ENCODE peak calls at places on chromosomes 3 and 15, in four cellular contexts. S is HepG2, T is GM12878, K is H1. E is an unnamed sample. For H3K4me1, the result is how much of the 10 kb centered on the place peaks cover.

GRCh38 chr3:114409291-114409690 is 115.5 kb downstream of the TIGIT start:
- DNase-seq in S (no peak), T (no peak), K (no peak), E (no peak)

GRCh38 chr3:127790009-127790533 is 32.2 kb downstream of the MGLL start:
- DNase-seq in S (no peak), T (no peak), K (no peak), E (no peak)

GRCh38 chr3:96843505-96844203 is 29.3 kb downstream of the EPHA6 start:
- DNase-seq in S (no peak), T (no peak), K (no peak), E (no peak)

GRCh38 chr3:186880392-186880791 is 37.9 kb downstream of the ADIPOQ start:
- DNase-seq in S (no peak), T (no peak), K (no peak), E (no peak)

GRCh38 chr15:73371812-73372211 is 3.1 kb upstream of the HCN4 start:
- DNase-seq in S (no peak), T (no peak), K (no peak), E (no peak)

GRCh38 chr15:45157056-45157455 is 27.3 kb downstream of the DUOX1 start:
- DNase-seq in S (no peak), T (no peak), K (no peak), E (no peak)

GRCh38 chr15:99592135-99592845 is 26.5 kb downstream of the MEF2A start:
- DNase-seq in S (no peak), T (no peak), K (no peak), E (no peak)

GRCh38 chr15:89463113-89463512 is 33.3 kb downstream of the RHCG start:
- DNase-seq in S (no peak), T (no peak), K (no peak), E (no peak)

GRCh38 chr15:89486726-89487050 is 9.7 kb downstream of the RHCG start:
- DNase-seq in S (no peak), T (no peak), K (peak), E (no peak)

GRCh38 chr3:21942328-21942727 is 191.3 kb upstream of the ZNF385D start:
- DNase-seq in S (no peak), T (no peak), K (no peak), E (no peak)

GRCh38 chr3:153060346-153060745 is 101.7 kb upstream of the RAP2B start:
- DNase-seq in S (no peak), T (no peak), K (no peak), E (no peak)

GRCh38 chr3:17793542-17794195 is 51.2 kb upstream of the TBC1D5 start:
- DNase-seq in S (no peak), T (no peak), K (no peak), E (no peak)

GRCh38 chr15:81106560-81106959 is 27.5 kb upstream of the CFAP161 start:
- DNase-seq in S (peak), T (peak), K (peak), E (peak)

GRCh38 chr3:121663171-121663847 is 2.6 kb upstream of the HCLS1 start:
- DNase-seq in S (peak), T (no peak), K (no peak), E (no peak)

GRCh38 chr15:70863450-70864218 is 9.7 kb upstream of the LARP6 start:
- DNase-seq in S (peak), T (no peak), K (no peak), E (no peak)

DNA sequence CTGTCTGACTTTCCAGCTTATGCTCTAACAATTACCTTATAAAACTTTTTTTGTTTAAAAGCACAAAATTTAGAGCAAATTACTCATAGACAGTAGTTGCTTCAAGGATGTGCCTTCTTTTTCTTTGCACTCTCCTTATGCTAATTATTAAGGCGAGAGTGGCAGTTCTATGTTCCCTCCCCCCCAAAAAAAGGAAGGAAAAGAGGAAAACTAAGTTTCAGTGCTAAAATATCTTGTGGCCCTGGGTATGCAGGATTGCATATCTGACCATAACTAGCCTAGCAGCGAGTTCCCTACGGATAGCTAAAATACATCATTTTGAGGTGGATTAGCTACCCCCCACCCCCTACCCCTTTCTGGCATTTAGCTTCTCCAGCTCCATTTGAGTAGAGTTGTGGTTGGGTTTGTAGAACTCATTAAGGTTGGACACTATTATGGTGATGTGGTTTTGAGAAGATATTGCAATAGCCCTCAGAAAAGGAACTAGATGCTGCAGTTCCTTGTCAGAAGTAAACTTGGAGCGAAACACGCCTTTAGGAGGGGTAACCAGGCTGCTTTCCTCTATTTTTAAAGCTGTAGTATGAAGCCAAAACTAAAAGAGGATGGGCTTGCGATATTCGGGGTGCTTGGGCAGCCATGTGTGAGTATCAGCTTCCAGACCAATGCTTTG is 174.6 kb downstream of the AKAP13 start:
- DNase-seq in S (no peak), T (no peak), K (no peak), E (no peak)
- H3K4me1 ChIP-seq in S (under half), T (under half), K (under half), E (under half)

GRCh38 chr3:62355703-62356102 is 17.6 kb downstream of the FEZF2 start:
- DNase-seq in S (no peak), T (no peak), K (no peak), E (no peak)
- H3K9ac ChIP-seq in S (no peak), T (no peak), K (no peak), E (no peak)

GRCh38 chr3:161084277-161084676 is 20.9 kb downstream of the B3GALNT1 start:
- DNase-seq in S (no peak), T (no peak), K (no peak), E (no peak)

GRCh38 chr3:161083131-161083530 is 22.0 kb downstream of the B3GALNT1 start:
- DNase-seq in S (no peak), T (no peak), K (no peak), E (no peak)

DNA sequence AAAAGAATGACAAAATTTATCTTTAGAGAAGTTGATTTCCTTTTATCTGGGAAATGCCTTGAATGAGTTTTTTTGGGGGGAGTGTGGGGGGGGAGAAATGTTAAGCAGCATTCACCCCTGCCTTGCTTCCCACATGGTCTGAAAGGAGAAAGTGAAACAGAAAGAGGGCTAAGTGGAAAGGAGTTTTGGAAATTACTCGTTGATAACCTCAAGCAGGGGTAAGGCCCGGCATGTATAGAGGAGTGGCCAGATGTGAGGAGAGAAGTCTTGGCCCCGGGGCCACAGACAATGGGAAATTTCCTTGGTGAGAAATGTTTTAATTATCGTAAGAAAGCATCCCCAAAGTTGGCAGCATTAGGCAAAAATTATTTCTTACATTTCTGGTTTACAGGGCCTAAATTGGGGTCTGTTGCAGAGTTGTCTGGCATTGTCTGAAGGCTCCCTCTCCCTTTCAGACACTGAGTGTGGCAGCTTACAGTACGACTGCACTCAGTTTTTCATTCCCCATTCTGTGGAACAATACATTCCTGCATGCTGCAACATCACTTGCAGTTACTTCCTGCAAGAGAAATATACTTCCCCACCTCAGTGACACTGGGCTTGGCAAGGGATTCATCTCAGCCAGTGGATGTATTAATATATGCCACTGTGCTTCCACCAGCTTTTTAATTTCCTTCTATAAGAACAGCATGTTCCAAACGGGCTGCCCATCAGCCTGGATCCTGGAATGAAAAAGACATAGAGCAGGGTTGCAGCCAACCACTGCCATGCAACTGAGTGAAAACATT is 23.3 kb downstream of the B3GALNT1 start:
- DNase-seq in S (no peak), T (no peak), K (no peak), E (no peak)
- TF ChIP-seq SUZ12 in S (no peak), T (no peak), K (no peak), E (no peak)

GRCh38 chr3:52088445-52089367 is 32.3 kb upstream of the DUSP7 start:
- DNase-seq in S (peak), T (no peak), K (no peak), E (no peak)

GRCh38 chr3:52090131-52090548 is 33.8 kb upstream of the DUSP7 start:
- DNase-seq in S (no peak), T (no peak), K (no peak), E (no peak)

GRCh38 chr3:52090620-52091468 is 34.5 kb upstream of the DUSP7 start:
- DNase-seq in S (no peak), T (no peak), K (no peak), E (no peak)

GRCh38 chr3:52087728-52088127 is 31.4 kb upstream of the DUSP7 start:
- DNase-seq in S (no peak), T (no peak), K (no peak), E (no peak)

GRCh38 chr3:52089691-52090090 is 33.3 kb upstream of the DUSP7 start:
- DNase-seq in S (no peak), T (no peak), K (no peak), E (no peak)
- H3K4me1 ChIP-seq in S (half or more), T (under half), K (under half), E (under half)

GRCh38 chr15:83554558-83554957 is 99.4 kb upstream of the ADAMTSL3 start:
- DNase-seq in S (no peak), T (no peak), K (no peak), E (no peak)

GRCh38 chr15:83558146-83558545 is 95.8 kb upstream of the ADAMTSL3 start:
- DNase-seq in S (no peak), T (no peak), K (no peak), E (no peak)

GRCh38 chr15:83556754-83557153 is 97.2 kb upstream of the ADAMTSL3 start:
- DNase-seq in S (no peak), T (no peak), K (no peak), E (no peak)

GRCh38 chr15:83556068-83556467 is 97.9 kb upstream of the ADAMTSL3 start:
- DNase-seq in S (no peak), T (no peak), K (no peak), E (no peak)

GRCh38 chr15:83555383-83555782 is 98.5 kb upstream of the ADAMTSL3 start:
- DNase-seq in S (no peak), T (no peak), K (no peak), E (no peak)
- H3K9ac ChIP-seq in S (no peak), T (no peak), K (no peak), E (no peak)

GRCh38 chr15:90807687-90808086 is 60.7 kb upstream of the FURIN start:
- DNase-seq in S (no peak), T (no peak), K (no peak), E (no peak)
- TF ChIP-seq SUZ12 in S (no peak), T (no peak), K (no peak), E (no peak)